ENCODE peak calls at places on chromosomes 2 and 18, in nine cellular contexts. One of them, this sample, is unnamed. For H3K36me3, the result is how much of the 10 kb centered on the place peaks cover.

GRCh38 chr2:218284106-218284811 is 8.0 kb downstream of the TMBIM1 start:
- DNase-seq in thoracic aorta: no peak
- DNase-seq in naive thymus-derived CD4-positive, alpha-beta T cell: no peak
- DNase-seq in body of pancreas: peak
- DNase-seq in right atrium auricular region: no peak
- DNase-seq in Peyer's patch: no peak
- DNase-seq in heart right ventricle: no peak
- DNase-seq in small intestine: peak
- DNase-seq in upper lobe of right lung: no peak
- DNase-seq in this sample: no peak

GRCh38 chr2:224114428-224114827 is 75.3 kb upstream of the SERPINE2 start:
- DNase-seq in thoracic aorta: no peak
- DNase-seq in naive thymus-derived CD4-positive, alpha-beta T cell: no peak
- DNase-seq in body of pancreas: no peak
- DNase-seq in right atrium auricular region: no peak
- DNase-seq in Peyer's patch: no peak
- DNase-seq in heart right ventricle: no peak
- DNase-seq in small intestine: no peak
- DNase-seq in upper lobe of right lung: no peak
- DNase-seq in this sample: no peak

GRCh38 chr2:72004201-72004915 is 143.3 kb downstream of the CYP26B1 start:
- DNase-seq in thoracic aorta: no peak
- DNase-seq in naive thymus-derived CD4-positive, alpha-beta T cell: no peak
- DNase-seq in body of pancreas: no peak
- DNase-seq in right atrium auricular region: peak
- DNase-seq in Peyer's patch: no peak
- DNase-seq in heart right ventricle: no peak
- DNase-seq in small intestine: no peak
- DNase-seq in upper lobe of right lung: no peak
- DNase-seq in this sample: no peak

GRCh38 chr18:50861617-50862016 is 17.3 kb upstream of the ME2 start:
- DNase-seq in thoracic aorta: no peak
- DNase-seq in naive thymus-derived CD4-positive, alpha-beta T cell: no peak
- DNase-seq in body of pancreas: no peak
- DNase-seq in right atrium auricular region: no peak
- DNase-seq in Peyer's patch: no peak
- DNase-seq in heart right ventricle: no peak
- DNase-seq in small intestine: no peak
- DNase-seq in upper lobe of right lung: no peak
- DNase-seq in this sample: no peak

GRCh38 chr2:152920846-152921245 is 202.4 kb downstream of the ARL6IP6 start:
- DNase-seq in thoracic aorta: no peak
- DNase-seq in naive thymus-derived CD4-positive, alpha-beta T cell: no peak
- DNase-seq in body of pancreas: no peak
- DNase-seq in right atrium auricular region: no peak
- DNase-seq in Peyer's patch: no peak
- DNase-seq in heart right ventricle: no peak
- DNase-seq in small intestine: no peak
- DNase-seq in upper lobe of right lung: no peak
- DNase-seq in this sample: no peak

GRCh38 chr2:76958749-76959148 is 563.4 kb downstream of the LRRTM4 start:
- DNase-seq in thoracic aorta: no peak
- DNase-seq in naive thymus-derived CD4-positive, alpha-beta T cell: no peak
- DNase-seq in body of pancreas: no peak
- DNase-seq in right atrium auricular region: no peak
- DNase-seq in Peyer's patch: no peak
- DNase-seq in heart right ventricle: no peak
- DNase-seq in small intestine: no peak
- DNase-seq in upper lobe of right lung: no peak
- DNase-seq in this sample: no peak

GRCh38 chr18:12422936-12423335 is 15.2 kb downstream of the PRELID3A start:
- DNase-seq in thoracic aorta: no peak
- DNase-seq in naive thymus-derived CD4-positive, alpha-beta T cell: no peak
- DNase-seq in body of pancreas: no peak
- DNase-seq in right atrium auricular region: no peak
- DNase-seq in Peyer's patch: no peak
- DNase-seq in heart right ventricle: no peak
- DNase-seq in small intestine: peak
- DNase-seq in upper lobe of right lung: peak
- DNase-seq in this sample: no peak

GRCh38 chr18:22752014-22752413 is 181.1 kb upstream of the RBBP8 start:
- DNase-seq in thoracic aorta: no peak
- DNase-seq in naive thymus-derived CD4-positive, alpha-beta T cell: no peak
- DNase-seq in body of pancreas: no peak
- DNase-seq in right atrium auricular region: no peak
- DNase-seq in Peyer's patch: no peak
- DNase-seq in heart right ventricle: no peak
- DNase-seq in small intestine: no peak
- DNase-seq in upper lobe of right lung: no peak
- DNase-seq in this sample: no peak

GRCh38 chr2:98847853-98848252 is 88.2 kb downstream of the CRACDL start:
- DNase-seq in thoracic aorta: no peak
- DNase-seq in naive thymus-derived CD4-positive, alpha-beta T cell: no peak
- DNase-seq in body of pancreas: no peak
- DNase-seq in right atrium auricular region: no peak
- DNase-seq in Peyer's patch: no peak
- DNase-seq in heart right ventricle: no peak
- DNase-seq in small intestine: no peak
- DNase-seq in upper lobe of right lung: no peak
- DNase-seq in this sample: no peak

GRCh38 chr2:106117882-106118684 is 76.0 kb downstream of the UXS1 start:
- DNase-seq in thoracic aorta: no peak
- DNase-seq in naive thymus-derived CD4-positive, alpha-beta T cell: no peak
- DNase-seq in body of pancreas: no peak
- DNase-seq in right atrium auricular region: no peak
- DNase-seq in Peyer's patch: no peak
- DNase-seq in heart right ventricle: no peak
- DNase-seq in small intestine: peak
- DNase-seq in upper lobe of right lung: no peak
- DNase-seq in this sample: no peak

GRCh38 chr18:58847383-58848071 is 17.1 kb upstream of the ZNF532 start:
- DNase-seq in thoracic aorta: no peak
- DNase-seq in naive thymus-derived CD4-positive, alpha-beta T cell: no peak
- DNase-seq in body of pancreas: peak
- DNase-seq in right atrium auricular region: no peak
- DNase-seq in Peyer's patch: no peak
- DNase-seq in heart right ventricle: peak
- DNase-seq in small intestine: peak
- DNase-seq in upper lobe of right lung: no peak
- DNase-seq in this sample: peak

GRCh38 chr2:130849896-130850787 is 13.4 kb downstream of the ARHGEF4 start:
- DNase-seq in thoracic aorta: no peak
- DNase-seq in naive thymus-derived CD4-positive, alpha-beta T cell: no peak
- DNase-seq in body of pancreas: peak
- DNase-seq in right atrium auricular region: no peak
- DNase-seq in Peyer's patch: no peak
- DNase-seq in heart right ventricle: no peak
- DNase-seq in small intestine: no peak
- DNase-seq in upper lobe of right lung: no peak
- DNase-seq in this sample: no peak

GRCh38 chr2:99880148-99880983 is 262.0 kb downstream of the AFF3 start:
- DNase-seq in thoracic aorta: no peak
- DNase-seq in naive thymus-derived CD4-positive, alpha-beta T cell: no peak
- DNase-seq in body of pancreas: no peak
- DNase-seq in right atrium auricular region: no peak
- DNase-seq in Peyer's patch: no peak
- DNase-seq in heart right ventricle: no peak
- DNase-seq in small intestine: no peak
- DNase-seq in upper lobe of right lung: no peak
- DNase-seq in this sample: no peak

DNA sequence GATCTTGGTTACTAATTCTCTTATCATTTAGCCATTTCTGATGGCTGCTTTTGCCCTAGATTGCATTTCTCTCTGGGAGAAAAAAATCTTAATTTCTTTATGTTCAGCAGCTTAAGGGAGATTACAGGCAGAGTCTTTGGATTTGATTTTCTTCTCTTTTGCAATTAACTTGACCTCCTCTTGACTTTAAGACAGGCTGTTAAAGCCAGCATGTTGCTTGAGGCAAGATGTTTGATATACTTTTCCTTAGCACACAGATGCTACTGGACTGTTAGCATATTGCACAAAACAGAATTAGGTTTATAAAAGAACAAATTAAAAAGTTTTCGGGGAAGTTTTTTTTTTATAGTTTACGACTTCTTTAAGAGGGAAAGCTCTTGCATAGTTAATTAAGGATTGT is 50.0 kb downstream of the XRCC5 start:
- DNase-seq in thoracic aorta: no peak
- DNase-seq in naive thymus-derived CD4-positive, alpha-beta T cell: no peak
- DNase-seq in body of pancreas: no peak
- DNase-seq in right atrium auricular region: no peak
- DNase-seq in Peyer's patch: no peak
- DNase-seq in heart right ventricle: no peak
- DNase-seq in small intestine: no peak
- DNase-seq in upper lobe of right lung: no peak
- DNase-seq in this sample: no peak
- H3K36me3 ChIP-seq in thoracic aorta: under half
- H3K36me3 ChIP-seq in naive thymus-derived CD4-positive, alpha-beta T cell: under half
- H3K36me3 ChIP-seq in body of pancreas: under half
- H3K36me3 ChIP-seq in right atrium auricular region: half or more
- H3K36me3 ChIP-seq in Peyer's patch: half or more
- H3K36me3 ChIP-seq in heart right ventricle: half or more
- H3K36me3 ChIP-seq in small intestine: under half
- H3K36me3 ChIP-seq in upper lobe of right lung: half or more
- H3K36me3 ChIP-seq in this sample: half or more

GRCh38 chr2:11450791-11451190 is 15.2 kb downstream of the E2F6 start:
- DNase-seq in thoracic aorta: no peak
- DNase-seq in naive thymus-derived CD4-positive, alpha-beta T cell: no peak
- DNase-seq in body of pancreas: no peak
- DNase-seq in right atrium auricular region: peak
- DNase-seq in Peyer's patch: no peak
- DNase-seq in heart right ventricle: no peak
- DNase-seq in small intestine: no peak
- DNase-seq in upper lobe of right lung: no peak
- DNase-seq in this sample: no peak
- H3K36me3 ChIP-seq in thoracic aorta: under half
- H3K36me3 ChIP-seq in naive thymus-derived CD4-positive, alpha-beta T cell: under half
- H3K36me3 ChIP-seq in body of pancreas: under half
- H3K36me3 ChIP-seq in right atrium auricular region: half or more
- H3K36me3 ChIP-seq in Peyer's patch: half or more
- H3K36me3 ChIP-seq in heart right ventricle: half or more
- H3K36me3 ChIP-seq in small intestine: under half
- H3K36me3 ChIP-seq in upper lobe of right lung: half or more
- H3K36me3 ChIP-seq in this sample: half or more

DNA sequence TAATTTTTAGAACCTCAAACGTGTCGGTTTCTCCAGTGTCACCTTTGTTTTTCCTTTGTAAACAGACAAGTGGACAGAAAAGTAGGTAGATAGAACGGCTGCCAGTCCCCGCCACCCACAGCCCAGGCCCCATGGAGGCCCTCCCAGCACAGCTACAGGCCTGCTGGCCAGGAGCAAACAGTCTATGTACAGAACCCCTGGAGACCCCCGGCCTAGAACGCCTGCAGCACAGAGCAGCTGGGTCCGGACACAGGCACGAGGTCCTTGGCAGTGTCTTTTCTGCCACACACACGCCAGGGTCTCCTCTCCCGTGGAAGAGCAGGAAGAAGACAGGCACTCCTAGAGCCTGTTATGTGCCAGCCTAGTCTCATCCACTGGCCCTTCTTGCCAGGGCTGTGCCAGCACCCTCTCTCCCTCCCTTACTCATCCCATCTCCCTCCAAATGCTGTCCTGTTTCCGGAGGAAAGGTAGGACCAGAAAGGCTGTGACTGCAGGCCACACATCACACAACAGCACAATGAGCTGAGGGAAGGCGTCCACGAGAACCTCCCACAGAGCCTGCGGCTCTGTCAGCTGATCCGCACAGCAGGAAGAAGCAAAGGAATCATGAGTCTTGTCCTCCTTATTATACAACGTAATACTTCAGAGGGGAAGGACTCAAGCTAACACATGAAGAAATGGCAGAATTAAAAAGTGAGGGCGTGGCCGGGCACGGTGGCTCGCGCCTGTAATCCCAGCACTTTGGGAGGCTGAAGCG is 7.7 kb downstream of the DTYMK start:
- DNase-seq in thoracic aorta: no peak
- DNase-seq in naive thymus-derived CD4-positive, alpha-beta T cell: no peak
- DNase-seq in body of pancreas: no peak
- DNase-seq in right atrium auricular region: no peak
- DNase-seq in Peyer's patch: no peak
- DNase-seq in heart right ventricle: no peak
- DNase-seq in small intestine: no peak
- DNase-seq in upper lobe of right lung: no peak
- DNase-seq in this sample: no peak
- H3K36me3 ChIP-seq in thoracic aorta: under half
- H3K36me3 ChIP-seq in naive thymus-derived CD4-positive, alpha-beta T cell: under half
- H3K36me3 ChIP-seq in body of pancreas: under half
- H3K36me3 ChIP-seq in right atrium auricular region: under half
- H3K36me3 ChIP-seq in Peyer's patch: under half
- H3K36me3 ChIP-seq in heart right ventricle: half or more
- H3K36me3 ChIP-seq in small intestine: under half
- H3K36me3 ChIP-seq in upper lobe of right lung: under half
- H3K36me3 ChIP-seq in this sample: half or more

DNA sequence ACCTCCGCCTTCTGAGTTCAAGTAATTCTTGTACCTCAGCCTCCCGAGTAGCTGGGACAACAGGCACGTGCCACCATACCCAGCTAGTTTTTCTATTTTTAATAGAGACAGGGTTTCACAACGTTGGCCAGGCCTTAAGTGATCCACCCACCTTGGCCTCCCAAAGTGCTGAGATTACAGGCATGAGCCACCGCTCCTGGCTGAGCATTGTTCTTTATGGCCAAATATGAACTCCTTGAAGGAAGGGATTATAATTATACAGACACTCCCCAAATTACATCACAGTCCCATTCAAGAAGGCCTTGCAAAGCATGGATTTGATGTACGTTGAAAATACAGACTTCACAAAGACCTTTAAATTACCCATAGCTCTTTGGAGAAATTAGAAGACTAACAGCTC is 381.7 kb downstream of the TXNL1 start:
- DNase-seq in thoracic aorta: no peak
- DNase-seq in naive thymus-derived CD4-positive, alpha-beta T cell: no peak
- DNase-seq in body of pancreas: no peak
- DNase-seq in right atrium auricular region: no peak
- DNase-seq in Peyer's patch: no peak
- DNase-seq in heart right ventricle: no peak
- DNase-seq in small intestine: no peak
- DNase-seq in upper lobe of right lung: no peak
- DNase-seq in this sample: no peak
- H3K36me3 ChIP-seq in thoracic aorta: under half
- H3K36me3 ChIP-seq in naive thymus-derived CD4-positive, alpha-beta T cell: under half
- H3K36me3 ChIP-seq in body of pancreas: under half
- H3K36me3 ChIP-seq in right atrium auricular region: under half
- H3K36me3 ChIP-seq in Peyer's patch: under half
- H3K36me3 ChIP-seq in heart right ventricle: under half
- H3K36me3 ChIP-seq in small intestine: under half
- H3K36me3 ChIP-seq in upper lobe of right lung: under half
- H3K36me3 ChIP-seq in this sample: under half

DNA sequence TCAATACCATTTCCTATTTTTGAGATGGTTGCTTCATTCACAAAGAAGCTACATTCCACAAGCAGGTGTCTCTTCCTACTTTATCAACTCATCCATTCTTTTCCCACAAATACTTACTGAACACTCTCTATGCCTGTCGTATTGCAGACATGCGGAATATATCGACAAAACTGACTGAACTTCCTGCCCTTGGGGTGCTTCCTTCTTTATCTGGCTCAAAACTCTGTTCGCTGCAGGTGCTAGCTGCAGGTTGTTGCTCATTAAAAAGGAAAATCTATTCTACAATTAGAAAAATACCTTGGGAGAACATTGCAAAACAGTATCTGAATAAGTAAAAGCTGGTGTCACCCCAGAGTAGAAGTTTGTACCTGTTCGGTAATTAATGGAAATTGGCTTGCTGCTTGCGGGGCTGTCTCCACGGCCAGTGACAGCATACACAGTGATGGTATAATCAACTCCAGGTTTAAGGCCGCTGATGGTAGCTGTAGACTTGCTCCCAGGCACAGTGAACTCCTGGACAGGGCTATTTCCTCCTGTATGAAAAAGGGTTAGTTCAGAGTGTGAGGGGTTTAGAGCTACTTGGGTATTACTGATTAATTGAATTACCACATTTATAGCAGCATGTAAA is 52.1 kb downstream of the FN1 start:
- DNase-seq in thoracic aorta: no peak
- DNase-seq in naive thymus-derived CD4-positive, alpha-beta T cell: no peak
- DNase-seq in body of pancreas: no peak
- DNase-seq in right atrium auricular region: no peak
- DNase-seq in Peyer's patch: no peak
- DNase-seq in heart right ventricle: no peak
- DNase-seq in small intestine: no peak
- DNase-seq in upper lobe of right lung: no peak
- DNase-seq in this sample: no peak
- H3K36me3 ChIP-seq in thoracic aorta: half or more
- H3K36me3 ChIP-seq in naive thymus-derived CD4-positive, alpha-beta T cell: under half
- H3K36me3 ChIP-seq in body of pancreas: under half
- H3K36me3 ChIP-seq in right atrium auricular region: half or more
- H3K36me3 ChIP-seq in Peyer's patch: under half
- H3K36me3 ChIP-seq in heart right ventricle: half or more
- H3K36me3 ChIP-seq in small intestine: under half
- H3K36me3 ChIP-seq in upper lobe of right lung: half or more
- H3K36me3 ChIP-seq in this sample: under half